ENCODE peak calls at places on chromosome 19, in five cellular contexts. X is HEK293T; W is stimulated activated CD4-positive, alpha-beta T cell treated with anti-CD3 and anti-CD28 coated beads, Interleukin-1b, Interleukin-23, amount 100 ng/mL, for 24 hours; M is hypothalamus; R is neuronal stem cell. L is an unnamed sample.

GRCh38 chr19:30853036-30853435 is 480.9 kb downstream of the ZNF536 start:
- DNase-seq in W (no peak), R (no peak), X (no peak), M (no peak), L (no peak)

GRCh38 chr19:33683881-33684549 is 62.3 kb downstream of the CHST8 start:
- DNase-seq in W (no peak), X (peak), R (peak), M (no peak), L (peak)

GRCh38 chr19:4199699-4200293 is 17.3 kb downstream of the ANKRD24 start:
- DNase-seq in W (no peak), X (no peak), R (no peak), M (no peak), L (no peak)

GRCh38 chr19:39200818-39201145 is 3.3 kb downstream of the SYCN start:
- DNase-seq in X (no peak), W (no peak), M (no peak), R (no peak), L (no peak)

GRCh38 chr19:3178377-3178972 is at the start of gene S1PR4:
- DNase-seq in M (no peak), R (no peak), W (no peak), X (no peak), L (no peak)

GRCh38 chr19:460877-461609 is at the start of gene SHC2:
- DNase-seq in R (no peak), W (no peak), X (peak), M (no peak), L (no peak)

GRCh38 chr19:19820774-19821315 is 705 bp downstream of the ZNF506 start:
- DNase-seq in X (no peak), W (no peak), M (no peak), R (no peak), L (no peak)

GRCh38 chr19:41540041-41540695 is 35.8 kb upstream of the CEACAM21 start:
- DNase-seq in X (no peak), R (no peak), W (no peak), M (no peak), L (no peak)

GRCh38 chr19:23101241-23101640 is 15.6 kb upstream of the ZNF730 start:
- DNase-seq in M (no peak), X (no peak), R (no peak), W (no peak), L (no peak)

GRCh38 chr19:44725251-44725650 is 23.3 kb upstream of the BCL3 start:
- DNase-seq in M (no peak), R (no peak), X (no peak), W (no peak), L (no peak)

GRCh38 chr19:1774999-1775772 is 21.9 kb downstream of the ONECUT3 start:
- DNase-seq in W (no peak), X (peak), R (no peak), M (no peak), L (no peak)

L was measured in HFFc6.